ENCODE peak calls at places on chromosomes 16 and 17, in eight cellular contexts. One of them, this sample, is unnamed.
A peak's percentile ranks its signal among the peaks of the same experiment; 100 is the strongest.

GRCh38 chr16:85719605-85720318 is 31.0 kb upstream of the GINS2 start:
- DNase-seq in NCI-H1092: no peak
- DNase-seq in NCI-H1417: no peak
- DNase-seq in stimulated activated CD4-positive, alpha-beta T cell treated with anti-CD3 and anti-CD28 coated beads, Interleukin-1b, Interleukin-23, amount 100 ng/mL, for 1 hour: no peak
- DNase-seq in iris pigment epithelial cell: no peak
- DNase-seq in GM10248: no peak
- DNase-seq in AG10803: no peak
- DNase-seq in fibroblast of the conjunctiva: no peak
- DNase-seq in this sample: no peak

GRCh38 chr17:64262125-64262421 is 987 bp downstream of the TEX2 start:
- DNase-seq in stimulated activated CD4-positive, alpha-beta T cell treated with anti-CD3 and anti-CD28 coated beads, Interleukin-1b, Interleukin-23, amount 100 ng/mL, for 1 hour: no peak
- DNase-seq in NCI-H1092: no peak
- DNase-seq in NCI-H1417: peak; percentile 63
- DNase-seq in fibroblast of the conjunctiva: no peak
- DNase-seq in iris pigment epithelial cell: no peak
- DNase-seq in AG10803: no peak
- DNase-seq in GM10248: no peak
- DNase-seq in this sample: no peak

GRCh38 chr16:15034266-15035162 is 21.4 kb downstream of the NTAN1 start:
- DNase-seq in NCI-H1092: no peak
- DNase-seq in stimulated activated CD4-positive, alpha-beta T cell treated with anti-CD3 and anti-CD28 coated beads, Interleukin-1b, Interleukin-23, amount 100 ng/mL, for 1 hour: no peak
- DNase-seq in fibroblast of the conjunctiva: no peak
- DNase-seq in GM10248: no peak
- DNase-seq in iris pigment epithelial cell: no peak
- DNase-seq in NCI-H1417: no peak
- DNase-seq in AG10803: peak; percentile 58
- DNase-seq in this sample: no peak

GRCh38 chr17:28394717-28395116 is 11.3 kb downstream of the SLC46A1 start:
- DNase-seq in fibroblast of the conjunctiva: no peak
- DNase-seq in GM10248: no peak
- DNase-seq in iris pigment epithelial cell: peak; percentile 43
- DNase-seq in NCI-H1092: no peak
- DNase-seq in stimulated activated CD4-positive, alpha-beta T cell treated with anti-CD3 and anti-CD28 coated beads, Interleukin-1b, Interleukin-23, amount 100 ng/mL, for 1 hour: no peak
- DNase-seq in NCI-H1417: no peak
- DNase-seq in AG10803: peak; percentile 48
- DNase-seq in this sample: no peak

GRCh38 chr17:40568074-40568836 is 3.0 kb upstream of the CCR7 start:
- DNase-seq in stimulated activated CD4-positive, alpha-beta T cell treated with anti-CD3 and anti-CD28 coated beads, Interleukin-1b, Interleukin-23, amount 100 ng/mL, for 1 hour: no peak
- DNase-seq in NCI-H1092: no peak
- DNase-seq in AG10803: no peak
- DNase-seq in NCI-H1417: no peak
- DNase-seq in fibroblast of the conjunctiva: no peak
- DNase-seq in GM10248: no peak
- DNase-seq in iris pigment epithelial cell: no peak
- DNase-seq in this sample: no peak

GRCh38 chr17:40448213-40448638 is 5.0 kb downstream of the IGFBP4 start:
- DNase-seq in fibroblast of the conjunctiva: no peak
- DNase-seq in GM10248: no peak
- DNase-seq in NCI-H1417: no peak
- DNase-seq in stimulated activated CD4-positive, alpha-beta T cell treated with anti-CD3 and anti-CD28 coated beads, Interleukin-1b, Interleukin-23, amount 100 ng/mL, for 1 hour: no peak
- DNase-seq in NCI-H1092: no peak
- DNase-seq in iris pigment epithelial cell: no peak
- DNase-seq in AG10803: no peak
- DNase-seq in this sample: no peak

GRCh38 chr16:86809458-86809955 is 231.2 kb downstream of the FOXL1 start:
- DNase-seq in iris pigment epithelial cell: peak; percentile 54
- DNase-seq in NCI-H1092: no peak
- DNase-seq in stimulated activated CD4-positive, alpha-beta T cell treated with anti-CD3 and anti-CD28 coated beads, Interleukin-1b, Interleukin-23, amount 100 ng/mL, for 1 hour: no peak
- DNase-seq in GM10248: no peak
- DNase-seq in fibroblast of the conjunctiva: no peak
- DNase-seq in NCI-H1417: no peak
- DNase-seq in AG10803: peak; percentile 72
- DNase-seq in this sample: no peak

GRCh38 chr16:9594047-9594446 is 502.6 kb downstream of the HAPSTR1 start:
- DNase-seq in NCI-H1092: no peak
- DNase-seq in iris pigment epithelial cell: no peak
- DNase-seq in AG10803: no peak
- DNase-seq in fibroblast of the conjunctiva: no peak
- DNase-seq in stimulated activated CD4-positive, alpha-beta T cell treated with anti-CD3 and anti-CD28 coated beads, Interleukin-1b, Interleukin-23, amount 100 ng/mL, for 1 hour: no peak
- DNase-seq in GM10248: no peak
- DNase-seq in NCI-H1417: no peak
- DNase-seq in this sample: no peak

GRCh38 chr16:79419148-79419547 is 181.4 kb downstream of the MAF start:
- DNase-seq in GM10248: no peak
- DNase-seq in iris pigment epithelial cell: no peak
- DNase-seq in NCI-H1092: no peak
- DNase-seq in fibroblast of the conjunctiva: no peak
- DNase-seq in AG10803: no peak
- DNase-seq in NCI-H1417: no peak
- DNase-seq in stimulated activated CD4-positive, alpha-beta T cell treated with anti-CD3 and anti-CD28 coated beads, Interleukin-1b, Interleukin-23, amount 100 ng/mL, for 1 hour: no peak
- DNase-seq in this sample: no peak

GRCh38 chr17:78105101-78105500 is 23.5 kb downstream of the TMC6 start:
- DNase-seq in GM10248: no peak
- DNase-seq in iris pigment epithelial cell: no peak
- DNase-seq in stimulated activated CD4-positive, alpha-beta T cell treated with anti-CD3 and anti-CD28 coated beads, Interleukin-1b, Interleukin-23, amount 100 ng/mL, for 1 hour: no peak
- DNase-seq in AG10803: no peak
- DNase-seq in fibroblast of the conjunctiva: no peak
- DNase-seq in NCI-H1417: no peak
- DNase-seq in NCI-H1092: no peak
- DNase-seq in this sample: no peak

GRCh38 chr17:30232015-30232821 is 3.3 kb downstream of the SLC6A4 start:
- DNase-seq in GM10248: no peak
- DNase-seq in NCI-H1092: no peak
- DNase-seq in stimulated activated CD4-positive, alpha-beta T cell treated with anti-CD3 and anti-CD28 coated beads, Interleukin-1b, Interleukin-23, amount 100 ng/mL, for 1 hour: no peak
- DNase-seq in iris pigment epithelial cell: no peak
- DNase-seq in AG10803: no peak
- DNase-seq in NCI-H1417: peak; percentile 89
- DNase-seq in fibroblast of the conjunctiva: no peak
- DNase-seq in this sample: no peak

GRCh38 chr16:81551821-81552304 is 107.3 kb downstream of the CMIP start:
- DNase-seq in NCI-H1092: no peak
- DNase-seq in stimulated activated CD4-positive, alpha-beta T cell treated with anti-CD3 and anti-CD28 coated beads, Interleukin-1b, Interleukin-23, amount 100 ng/mL, for 1 hour: no peak
- DNase-seq in NCI-H1417: no peak
- DNase-seq in fibroblast of the conjunctiva: no peak
- DNase-seq in iris pigment epithelial cell: peak; percentile 75
- DNase-seq in AG10803: no peak
- DNase-seq in GM10248: no peak
- DNase-seq in this sample: no peak

GRCh38 chr17:1366234-1366633 is 33.8 kb downstream of the YWHAE start:
- DNase-seq in iris pigment epithelial cell: no peak
- DNase-seq in NCI-H1092: no peak
- DNase-seq in GM10248: no peak
- DNase-seq in stimulated activated CD4-positive, alpha-beta T cell treated with anti-CD3 and anti-CD28 coated beads, Interleukin-1b, Interleukin-23, amount 100 ng/mL, for 1 hour: no peak
- DNase-seq in fibroblast of the conjunctiva: no peak
- DNase-seq in NCI-H1417: no peak
- DNase-seq in AG10803: no peak
- DNase-seq in this sample: no peak

GRCh38 chr16:9820481-9821246 is 361.6 kb downstream of the GRIN2A start:
- DNase-seq in NCI-H1417: no peak
- DNase-seq in stimulated activated CD4-positive, alpha-beta T cell treated with anti-CD3 and anti-CD28 coated beads, Interleukin-1b, Interleukin-23, amount 100 ng/mL, for 1 hour: no peak
- DNase-seq in NCI-H1092: no peak
- DNase-seq in fibroblast of the conjunctiva: no peak
- DNase-seq in iris pigment epithelial cell: no peak
- DNase-seq in GM10248: no peak
- DNase-seq in AG10803: no peak
- DNase-seq in this sample: peak; percentile 63

GRCh38 chr17:42618442-42619150 is 9.1 kb downstream of the TUBG1 start:
- DNase-seq in AG10803: no peak
- DNase-seq in iris pigment epithelial cell: peak; percentile 14
- DNase-seq in NCI-H1092: peak; percentile 33
- DNase-seq in GM10248: peak; percentile 79
- DNase-seq in NCI-H1417: peak; percentile 67
- DNase-seq in fibroblast of the conjunctiva: no peak
- DNase-seq in stimulated activated CD4-positive, alpha-beta T cell treated with anti-CD3 and anti-CD28 coated beads, Interleukin-1b, Interleukin-23, amount 100 ng/mL, for 1 hour: no peak
- DNase-seq in this sample: peak; percentile 17

GRCh38 chr17:74450231-74450630 is 16.2 kb upstream of the CD300A start:
- DNase-seq in NCI-H1417: no peak
- DNase-seq in fibroblast of the conjunctiva: no peak
- DNase-seq in stimulated activated CD4-positive, alpha-beta T cell treated with anti-CD3 and anti-CD28 coated beads, Interleukin-1b, Interleukin-23, amount 100 ng/mL, for 1 hour: no peak
- DNase-seq in AG10803: no peak
- DNase-seq in NCI-H1092: no peak
- DNase-seq in iris pigment epithelial cell: no peak
- DNase-seq in GM10248: no peak
- DNase-seq in this sample: no peak

GRCh38 chr17:74085434-74085833 is 118.0 kb upstream of the RPL38 start:
- DNase-seq in stimulated activated CD4-positive, alpha-beta T cell treated with anti-CD3 and anti-CD28 coated beads, Interleukin-1b, Interleukin-23, amount 100 ng/mL, for 1 hour: no peak
- DNase-seq in AG10803: no peak
- DNase-seq in GM10248: no peak
- DNase-seq in NCI-H1092: no peak
- DNase-seq in NCI-H1417: peak; percentile 4
- DNase-seq in fibroblast of the conjunctiva: no peak
- DNase-seq in iris pigment epithelial cell: peak; percentile 4
- DNase-seq in this sample: no peak

GRCh38 chr16:77603656-77604055 is 118.7 kb upstream of the NUDT7 start:
- DNase-seq in GM10248: no peak
- DNase-seq in iris pigment epithelial cell: no peak
- DNase-seq in stimulated activated CD4-positive, alpha-beta T cell treated with anti-CD3 and anti-CD28 coated beads, Interleukin-1b, Interleukin-23, amount 100 ng/mL, for 1 hour: no peak
- DNase-seq in NCI-H1417: no peak
- DNase-seq in AG10803: no peak
- DNase-seq in fibroblast of the conjunctiva: no peak
- DNase-seq in NCI-H1092: no peak
- DNase-seq in this sample: no peak